ENCODE peak calls at places on chromosomes 4 and X, in four cellular contexts. R, T, J and K are unnamed samples.

GRCh38 chrX:47854474-47854873 is 17.8 kb downstream of the ZNF81 start:
- DNase-seq in T (peak), R (peak), J (no peak), K (peak)

GRCh38 chr4:3016839-3017410 is 53.6 kb downstream of the GRK4 start:
- DNase-seq in T (no peak), R (no peak), J (no peak), K (no peak)

GRCh38 chr4:153488719-153489384 is 22.7 kb downstream of the TMEM131L start:
- DNase-seq in J (no peak), R (no peak), T (no peak), K (no peak)

GRCh38 chr4:72951147-72951546 is 118.4 kb downstream of the COX18 start:
- DNase-seq in R (no peak), J (no peak), T (no peak), K (peak)

GRCh38 chr4:152696764-152697250 is 17.0 kb upstream of the TMEM154 start:
- DNase-seq in T (peak), R (no peak), J (no peak), K (peak)

GRCh38 chr4:25442863-25443307 is 65.8 kb downstream of the ANAPC4 start:
- DNase-seq in R (no peak), J (no peak), T (no peak), K (no peak)

GRCh38 chr4:10237131-10237530 is 120.5 kb upstream of the WDR1 start:
- DNase-seq in T (no peak), J (no peak), R (peak), K (no peak)

GRCh38 chr4:154507170-154507569 is 15.6 kb upstream of the DCHS2 start:
- DNase-seq in J (no peak), T (no peak), R (no peak), K (no peak)

GRCh38 chr4:119286377-119287002 is 35.4 kb downstream of the FABP2 start:
- DNase-seq in J (no peak), R (peak), T (peak), K (peak)

GRCh38 chr4:9898596-9899345 is 117.3 kb downstream of the DRD5 start:
- DNase-seq in J (peak), T (peak), R (peak), K (peak)

GRCh38 chr4:128600996-128601857 is 208.3 kb upstream of the JADE1 start:
- DNase-seq in J (peak), T (peak), R (peak), K (peak)

GRCh38 chr4:188463909-188464308 is 324.7 kb downstream of the TRIML1 start:
- DNase-seq in R (no peak), T (no peak), J (no peak), K (no peak)

GRCh38 chrX:39729834-39730670 is 367.7 kb downstream of the BCOR start:
- DNase-seq in J (no peak), R (peak), T (no peak), K (no peak)

DNA sequence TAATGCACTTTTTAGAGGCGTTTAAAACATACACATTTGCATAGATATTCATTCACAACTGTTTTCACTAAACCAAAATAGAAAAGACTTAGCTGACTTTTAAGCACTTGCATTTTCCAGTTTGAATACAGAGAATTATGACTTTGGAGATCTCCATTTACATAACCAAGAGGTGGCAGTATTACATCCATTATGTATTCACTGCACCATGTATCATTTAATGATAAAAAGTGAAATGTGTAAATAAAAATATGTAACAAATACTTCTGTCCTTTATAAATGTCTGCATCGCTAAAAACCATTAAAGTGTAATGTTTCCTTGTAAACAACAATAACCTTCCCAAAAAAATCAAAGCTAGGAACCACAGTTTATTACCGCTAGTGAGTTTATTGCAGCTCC is 413.2 kb downstream of the FGF13 start:
- DNase-seq in T (no peak), R (no peak), J (no peak), K (no peak)
- TF ChIP-seq CTCF in T (no peak), R (no peak), J (no peak), K (no peak)

GRCh38 chr4:8647626-8648025 is 55.1 kb downstream of the CPZ start:
- DNase-seq in J (no peak), R (no peak), T (no peak), K (no peak)

GRCh38 chr4:8648296-8648695 is 55.7 kb downstream of the CPZ start:
- DNase-seq in T (no peak), J (no peak), R (no peak), K (no peak)

GRCh38 chr4:8649631-8650261 is 57.2 kb downstream of the CPZ start:
- DNase-seq in T (no peak), R (no peak), J (no peak), K (no peak)

GRCh38 chr4:8647094-8647570 is 54.6 kb downstream of the CPZ start:
- DNase-seq in R (no peak), J (no peak), T (no peak), K (no peak)

GRCh38 chr4:8648816-8649630 is 56.5 kb downstream of the CPZ start:
- DNase-seq in R (no peak), T (no peak), J (no peak), K (no peak)
- H3K4me3 ChIP-seq in R (no peak), T (no peak), J (no peak), K (no peak)

DNA sequence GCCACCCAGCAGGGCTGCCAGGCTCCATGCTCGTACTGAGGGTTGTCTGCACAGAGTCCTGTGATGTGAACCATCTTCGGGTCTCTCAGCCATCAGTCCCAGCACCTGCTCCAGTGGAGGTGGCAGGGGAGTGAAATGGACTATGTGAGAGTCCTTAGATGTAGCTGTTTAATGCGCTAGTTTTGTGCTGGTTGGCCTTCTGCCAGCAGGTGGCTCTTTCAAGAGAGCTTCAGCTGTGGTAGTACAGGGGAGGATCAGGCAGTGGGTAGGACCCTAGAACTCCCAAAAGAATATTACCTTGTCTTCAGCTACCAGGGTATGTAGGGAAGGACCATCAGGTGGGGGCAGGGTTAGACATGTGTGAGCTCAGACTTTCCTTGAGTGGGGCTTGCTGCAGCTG is 1066.0 kb downstream of the GLUD2 start:
- DNase-seq in J (no peak), T (no peak), R (peak), K (no peak)
- TF ChIP-seq CTCF in J (no peak), T (no peak), R (no peak), K (no peak)

DNA sequence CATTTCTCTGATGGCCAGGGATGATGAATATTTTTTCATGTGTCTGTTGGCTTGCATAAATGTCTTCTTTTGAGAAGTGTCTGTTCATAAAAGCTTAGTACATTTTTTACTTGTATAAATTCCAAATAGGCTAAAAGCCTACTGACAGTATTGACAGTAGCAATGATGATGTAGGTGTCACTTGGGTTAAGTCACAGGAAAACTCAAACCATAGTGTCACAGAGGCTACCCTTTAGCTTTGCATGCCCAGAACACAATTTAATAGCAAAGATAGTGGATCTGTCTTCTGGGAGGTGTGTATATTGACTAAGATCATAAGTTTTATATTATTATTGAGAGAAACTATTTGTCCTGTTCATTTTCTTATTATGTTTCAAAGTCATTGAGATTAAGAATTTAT is 8.1 kb downstream of the RP2 start:
- DNase-seq in T (no peak), R (no peak), J (no peak), K (no peak)
- H3K4me3 ChIP-seq in T (no peak), R (no peak), J (no peak), K (no peak)

DNA sequence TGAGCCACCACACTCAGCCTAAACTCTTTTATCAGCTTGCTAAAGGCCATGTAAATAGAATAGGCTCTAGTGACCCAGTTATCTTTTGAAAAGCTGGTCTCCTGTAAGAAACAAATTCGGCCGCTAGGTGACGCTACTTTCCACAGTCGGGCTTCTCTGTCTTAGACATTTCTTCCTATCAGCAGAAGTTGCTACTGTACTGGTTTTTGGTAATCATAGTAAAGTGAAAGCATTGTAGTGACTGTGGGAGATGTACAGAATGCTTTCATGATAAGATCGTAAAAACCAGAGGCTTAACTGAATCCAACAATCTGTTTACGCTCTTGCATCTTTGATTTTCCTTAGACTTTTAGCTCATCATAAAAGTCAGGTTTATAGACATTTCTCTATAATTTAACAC is 82.6 kb downstream of the GK start:
- DNase-seq in T (peak), R (peak), J (peak), K (peak)
- TF ChIP-seq CTCF in T (peak), R (peak), J (peak), K (peak)

DNA sequence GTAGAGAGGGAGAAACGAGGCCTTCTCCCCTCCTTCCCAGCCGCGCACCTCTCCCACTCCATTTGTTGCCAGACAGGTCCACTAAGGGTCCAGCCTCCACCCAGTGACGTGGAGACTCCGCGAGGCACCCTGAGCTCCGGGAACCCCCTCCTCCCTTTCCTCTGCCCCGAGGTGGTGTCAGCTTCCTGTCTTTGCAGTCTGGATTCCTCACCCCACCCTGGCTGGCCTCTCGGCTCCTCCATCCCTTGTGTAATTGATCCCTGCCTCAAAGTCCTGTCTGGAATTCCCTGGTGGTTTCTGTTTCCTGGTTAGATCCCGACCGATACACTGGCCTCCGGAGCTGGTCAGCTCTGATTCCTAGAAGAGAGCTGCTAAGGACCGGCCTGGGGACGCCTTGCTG is 105.9 kb upstream of the SCOC start:
- DNase-seq in R (no peak), T (no peak), J (no peak), K (no peak)
- H3K4me3 ChIP-seq in R (no peak), T (no peak), J (no peak), K (no peak)

GRCh38 chr4:114378306-114378903 is 220.2 kb upstream of the UGT8 start:
- DNase-seq in R (no peak), J (no peak), T (peak), K (peak)
- TF ChIP-seq CTCF in R (no peak), J (no peak), T (peak), K (peak)